ENCODE peak calls at places on chromosomes 13 and 19, in seven cellular contexts. M, J, B, L, X, D and W are unnamed samples. For H3K36me3, the result is how much of the 10 kb centered on the place peaks cover.

GRCh38 chr13:43666403-43666802 is 120.4 kb downstream of the ENOX1 start:
- DNase-seq in J (no peak), X (no peak), M (no peak), D (no peak), B (no peak), L (no peak), W (no peak)

GRCh38 chr13:84810781-84811180 is 928.5 kb upstream of the SLITRK1 start:
- DNase-seq in J (no peak), D (no peak), M (no peak), L (no peak), X (no peak), B (peak), W (no peak)

GRCh38 chr19:41955521-41955920 is 3.6 kb downstream of the RABAC1 start:
- DNase-seq in D (no peak), M (no peak), L (no peak), J (no peak), B (no peak), X (no peak), W (no peak)

GRCh38 chr13:94641432-94641941 is 39.8 kb downstream of the GPR180 start:
- DNase-seq in L (no peak), M (no peak), D (no peak), X (no peak), B (peak), J (peak), W (no peak)

GRCh38 chr19:10648360-10648759 is 5.8 kb upstream of the ILF3 start:
- DNase-seq in D (no peak), B (no peak), X (no peak), M (no peak), J (no peak), L (no peak), W (no peak)

GRCh38 chr13:77751513-77752456 is 54.3 kb downstream of the SLAIN1 start:
- DNase-seq in X (peak), D (peak), B (peak), M (no peak), L (no peak), J (peak), W (peak)

GRCh38 chr19:7870571-7871279 is 3.5 kb downstream of the PRR36 start:
- DNase-seq in L (peak), X (peak), J (peak), M (peak), B (no peak), D (peak), W (peak)

GRCh38 chr19:45591004-45591637 is 6.5 kb upstream of the OPA3 start:
- DNase-seq in L (peak), B (no peak), X (peak), J (peak), D (peak), M (peak), W (peak)

GRCh38 chr19:47151627-47152026 is 21.0 kb downstream of the SAE1 start:
- DNase-seq in M (no peak), L (no peak), J (no peak), B (no peak), D (no peak), X (no peak), W (no peak)

GRCh38 chr19:28067882-28068281 is 1145.1 kb downstream of the UQCRFS1 start:
- DNase-seq in J (no peak), L (no peak), M (no peak), D (no peak), B (no peak), X (no peak), W (no peak)

DNA sequence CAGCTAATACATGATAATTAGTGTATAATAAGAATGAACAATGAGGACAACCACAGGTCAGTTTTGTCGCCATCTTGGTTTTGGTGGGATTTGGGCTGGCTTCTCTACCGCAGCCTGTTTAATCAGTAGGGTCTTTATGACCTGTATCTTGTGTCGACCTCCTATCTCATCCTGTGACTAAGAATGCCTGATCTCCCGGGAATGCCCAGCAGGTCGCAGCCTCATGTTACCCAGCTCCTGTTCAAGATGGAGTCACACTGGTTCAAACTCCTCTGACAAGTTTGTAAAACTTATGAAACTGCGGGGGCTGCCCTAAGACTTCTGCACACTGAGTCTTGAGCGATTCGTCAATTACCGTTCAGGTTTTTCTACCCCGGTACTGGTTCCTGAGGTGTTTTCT is 21.5 kb upstream of the ADGRE1 start:
- DNase-seq in X (no peak), J (no peak), D (no peak), B (no peak), L (no peak), M (no peak), W (no peak)
- H3K36me3 ChIP-seq in X (under half), J (under half), D (under half), B (under half), L (under half), M (under half), W (under half)

GRCh38 chr19:49489601-49490167 is 2.3 kb downstream of the RPL13A start:
- DNase-seq in M (no peak), X (no peak), J (no peak), B (no peak), L (no peak), D (no peak), W (no peak)
- H3K36me3 ChIP-seq in M (under half), X (under half), J (under half), B (under half), L (under half), D (half or more), W (under half)

GRCh38 chr19:17063412-17063811 is 11.8 kb downstream of the HAUS8 start:
- DNase-seq in J (no peak), B (no peak), X (no peak), L (no peak), M (no peak), D (peak), W (no peak)
- H3K36me3 ChIP-seq in J (under half), B (under half), X (under half), L (under half), M (under half), D (under half), W (under half)

DNA sequence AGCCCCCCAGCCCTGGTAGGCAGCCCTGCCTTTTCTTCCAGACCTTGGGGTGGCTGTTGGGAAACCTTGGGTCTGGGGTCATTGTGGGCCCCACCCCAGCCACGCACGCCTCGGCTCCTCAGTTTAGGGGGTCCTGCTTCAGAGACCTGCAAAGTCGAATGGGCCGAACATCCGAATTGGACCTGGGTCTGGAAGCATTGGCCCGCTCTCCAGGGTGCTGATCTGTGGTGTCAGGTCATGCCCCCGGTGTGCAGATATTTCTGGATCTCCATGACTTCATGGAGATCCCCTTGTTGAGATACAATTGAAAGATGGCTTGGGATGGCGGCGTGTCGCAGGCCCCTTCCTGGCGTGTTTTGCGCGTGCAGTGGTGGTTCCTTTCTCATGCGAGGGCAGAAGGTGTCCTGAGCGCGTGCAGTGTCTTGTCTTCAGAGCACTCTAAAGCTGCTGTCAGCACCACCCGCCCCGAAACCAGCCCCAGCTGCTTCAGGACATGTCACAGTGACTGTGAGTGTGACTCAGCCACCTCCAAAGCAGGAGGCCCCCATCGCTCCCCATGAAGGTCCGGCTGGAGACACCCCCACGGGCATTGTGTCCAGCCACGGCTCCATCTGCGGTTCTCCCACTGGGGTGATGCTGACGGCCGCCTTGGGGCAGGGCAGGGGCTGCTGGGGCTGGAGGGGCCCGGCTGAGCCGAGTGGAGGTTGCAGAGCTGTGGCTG is 112.7 kb downstream of the KDM4B start:
- DNase-seq in M (no peak), J (no peak), L (no peak), D (no peak), X (no peak), B (no peak), W (no peak)
- H3K36me3 ChIP-seq in M (under half), J (under half), L (under half), D (under half), X (under half), B (half or more), W (half or more)

GRCh38 chr13:113813070-113813748 is 50.7 kb downstream of the GAS6 start:
- DNase-seq in L (peak), D (no peak), X (no peak), B (no peak), M (no peak), J (no peak), W (no peak)
- H3K36me3 ChIP-seq in L (under half), D (under half), X (under half), B (under half), M (under half), J (under half), W (under half)

GRCh38 chr19:2212861-2213711 is 23.0 kb downstream of the PLEKHJ1 start:
- DNase-seq in B (no peak), D (no peak), X (no peak), J (no peak), L (no peak), M (peak), W (peak)
- H3K36me3 ChIP-seq in B (half or more), D (under half), X (under half), J (under half), L (under half), M (under half), W (half or more)

GRCh38 chr19:18128805-18129204 is 24.2 kb upstream of the PIK3R2 start:
- DNase-seq in B (no peak), L (no peak), J (no peak), M (no peak), D (no peak), X (no peak), W (no peak)
- H3K36me3 ChIP-seq in B (under half), L (under half), J (under half), M (under half), D (half or more), X (under half), W (under half)